ENCODE peak calls at places on chromosomes 4 and X, in five cellular contexts. One of them, this sample, is unnamed. For H3K9me2, the result is how much of the 10 kb centered on the place peaks cover.

GRCh38 chrX:103716967-103717366 is 6.3 kb downstream of the TMEM31 start:
- DNase-seq in GM23338: no peak
- DNase-seq in PC-3: peak
- DNase-seq in hepatocyte: peak
- DNase-seq in PC-9: peak
- DNase-seq in this sample: peak

GRCh38 chrX:131199086-131199485 is 90.0 kb downstream of the IGSF1 start:
- DNase-seq in PC-3: peak
- DNase-seq in PC-9: no peak
- DNase-seq in GM23338: no peak
- DNase-seq in hepatocyte: peak
- DNase-seq in this sample: no peak

GRCh38 chr4:38804654-38805295 is at the start of gene TLR1:
- DNase-seq in PC-3: peak
- DNase-seq in PC-9: peak
- DNase-seq in hepatocyte: peak
- DNase-seq in GM23338: peak
- DNase-seq in this sample: peak

GRCh38 chr4:145909331-145909730 is 29.3 kb downstream of the ZNF827 start:
- DNase-seq in hepatocyte: no peak
- DNase-seq in PC-9: peak
- DNase-seq in GM23338: peak
- DNase-seq in PC-3: peak
- DNase-seq in this sample: peak

GRCh38 chrX:11704725-11705495 is 39.2 kb upstream of the ARHGAP6 start:
- DNase-seq in PC-9: no peak
- DNase-seq in PC-3: no peak
- DNase-seq in hepatocyte: no peak
- DNase-seq in GM23338: peak
- DNase-seq in this sample: no peak

GRCh38 chrX:4239650-4240540 is 526.4 kb upstream of the PRKX start:
- DNase-seq in PC-3: no peak
- DNase-seq in hepatocyte: no peak
- DNase-seq in GM23338: no peak
- DNase-seq in PC-9: no peak
- DNase-seq in this sample: no peak

GRCh38 chr4:145098675-145099037 is 545 bp downstream of the ABCE1 start:
- DNase-seq in PC-3: peak
- DNase-seq in PC-9: peak
- DNase-seq in hepatocyte: peak
- DNase-seq in GM23338: no peak
- DNase-seq in this sample: peak

GRCh38 chrX:150693782-150694574 is 782 bp downstream of the MTMR1 start:
- DNase-seq in hepatocyte: peak
- DNase-seq in PC-3: peak
- DNase-seq in GM23338: peak
- DNase-seq in PC-9: peak
- DNase-seq in this sample: peak

GRCh38 chr4:173230077-173230476 is 61.5 kb downstream of the GALNT7 start:
- DNase-seq in GM23338: no peak
- DNase-seq in PC-3: no peak
- DNase-seq in PC-9: no peak
- DNase-seq in hepatocyte: no peak
- DNase-seq in this sample: no peak

GRCh38 chr4:165332502-165332901 is 5.0 kb downstream of the MSMO1 start:
- DNase-seq in PC-3: no peak
- DNase-seq in PC-9: no peak
- DNase-seq in hepatocyte: no peak
- DNase-seq in GM23338: no peak
- DNase-seq in this sample: no peak

GRCh38 chr4:61332671-61333070 is 132.5 kb downstream of the ADGRL3 start:
- DNase-seq in hepatocyte: no peak
- DNase-seq in PC-9: no peak
- DNase-seq in GM23338: peak
- DNase-seq in PC-3: no peak
- DNase-seq in this sample: no peak

GRCh38 chr4:86856896-86857295 is 7.7 kb upstream of the SLC10A6 start:
- DNase-seq in hepatocyte: no peak
- DNase-seq in GM23338: no peak
- DNase-seq in PC-9: no peak
- DNase-seq in PC-3: peak
- DNase-seq in this sample: no peak

GRCh38 chrX:111445485-111445884 is 33.5 kb upstream of the DCX start:
- DNase-seq in hepatocyte: peak
- DNase-seq in PC-3: peak
- DNase-seq in GM23338: peak
- DNase-seq in PC-9: no peak
- DNase-seq in this sample: peak

GRCh38 chr4:48752726-48753125 is 27.4 kb downstream of the FRYL start:
- DNase-seq in PC-9: no peak
- DNase-seq in PC-3: no peak
- DNase-seq in GM23338: peak
- DNase-seq in hepatocyte: no peak
- DNase-seq in this sample: no peak

GRCh38 chrX:48833531-48834138 is 1.8 kb downstream of the PCSK1N start:
- DNase-seq in GM23338: no peak
- DNase-seq in PC-9: no peak
- DNase-seq in PC-3: peak
- DNase-seq in hepatocyte: no peak
- DNase-seq in this sample: no peak

GRCh38 chrX:153922286-153922573 is 3.8 kb downstream of the ARHGAP4 start:
- DNase-seq in hepatocyte: no peak
- DNase-seq in GM23338: no peak
- DNase-seq in PC-9: no peak
- DNase-seq in PC-3: no peak
- DNase-seq in this sample: no peak

GRCh38 chrX:130974323-130974722 is 71.3 kb upstream of the ENOX2 start:
- DNase-seq in PC-3: peak
- DNase-seq in PC-9: no peak
- DNase-seq in hepatocyte: no peak
- DNase-seq in GM23338: no peak
- DNase-seq in this sample: peak

GRCh38 chr4:71663780-71664179 is 120.1 kb downstream of the GC start:
- DNase-seq in PC-9: no peak
- DNase-seq in GM23338: no peak
- DNase-seq in hepatocyte: no peak
- DNase-seq in PC-3: peak
- DNase-seq in this sample: no peak

GRCh38 chrX:107374831-107375230 is 74.6 kb upstream of the FRMPD3 start:
- DNase-seq in GM23338: no peak
- DNase-seq in PC-3: no peak
- DNase-seq in hepatocyte: no peak
- DNase-seq in PC-9: no peak
- DNase-seq in this sample: no peak

GRCh38 chrX:9562851-9563250 is 98.0 kb downstream of the TBL1X start:
- DNase-seq in GM23338: no peak
- DNase-seq in PC-3: peak
- DNase-seq in hepatocyte: peak
- DNase-seq in PC-9: no peak
- DNase-seq in this sample: peak

GRCh38 chr4:1792832-1793495 is at the start of gene FGFR3:
- DNase-seq in PC-9: no peak
- DNase-seq in PC-3: peak
- DNase-seq in GM23338: peak
- DNase-seq in hepatocyte: peak
- DNase-seq in this sample: peak

GRCh38 chrX:35711281-35711680 is 86.9 kb upstream of the MAGEB16 start:
- DNase-seq in GM23338: no peak
- DNase-seq in PC-3: no peak
- DNase-seq in hepatocyte: no peak
- DNase-seq in PC-9: no peak
- DNase-seq in this sample: no peak

GRCh38 chrX:109635151-109635550 is 10.2 kb upstream of the KCNE5 start:
- DNase-seq in PC-9: no peak
- DNase-seq in PC-3: peak
- DNase-seq in hepatocyte: no peak
- DNase-seq in GM23338: peak
- DNase-seq in this sample: peak

GRCh38 chrX:108216405-108216804 is 124.8 kb downstream of the ATG4A start:
- DNase-seq in PC-9: no peak
- DNase-seq in GM23338: no peak
- DNase-seq in PC-3: no peak
- DNase-seq in hepatocyte: no peak
- DNase-seq in this sample: no peak

DNA sequence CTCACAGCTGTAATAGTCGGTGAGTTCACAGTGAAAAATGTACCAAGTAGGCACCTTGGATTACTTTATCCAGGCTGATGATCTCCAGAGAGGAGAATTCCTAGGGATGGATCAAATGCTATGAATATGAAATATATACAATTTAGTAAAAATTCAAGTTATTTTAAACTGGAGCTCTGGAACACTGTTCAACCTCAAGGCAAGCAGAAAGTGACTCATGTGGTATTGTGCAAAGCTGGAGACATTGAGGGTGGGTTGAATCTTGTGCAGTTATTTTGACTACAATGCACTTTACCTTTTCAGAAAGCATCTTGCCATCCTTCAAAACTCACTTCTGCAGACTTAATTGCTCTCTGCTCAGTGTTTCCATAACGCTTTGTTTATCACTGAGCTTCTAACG is 43.4 kb downstream of the OSTC start:
- DNase-seq in GM23338: no peak
- DNase-seq in PC-9: no peak
- DNase-seq in PC-3: no peak
- DNase-seq in hepatocyte: no peak
- DNase-seq in this sample: peak
- H3K9me2 ChIP-seq in GM23338: under half
- H3K9me2 ChIP-seq in PC-9: under half
- H3K9me2 ChIP-seq in PC-3: under half
- H3K9me2 ChIP-seq in hepatocyte: under half
- H3K9me2 ChIP-seq in this sample: under half

GRCh38 chr4:90165883-90166282 is 38.7 kb downstream of the CCSER1 start:
- DNase-seq in PC-9: no peak
- DNase-seq in PC-3: no peak
- DNase-seq in GM23338: no peak
- DNase-seq in hepatocyte: no peak
- DNase-seq in this sample: no peak
- H3K9me2 ChIP-seq in PC-9: under half
- H3K9me2 ChIP-seq in PC-3: under half
- H3K9me2 ChIP-seq in GM23338: under half
- H3K9me2 ChIP-seq in hepatocyte: under half
- H3K9me2 ChIP-seq in this sample: under half

GRCh38 chr4:121164291-121164690 is at the start of gene TNIP3:
- DNase-seq in GM23338: no peak
- DNase-seq in PC-9: no peak
- DNase-seq in PC-3: peak
- DNase-seq in hepatocyte: no peak
- DNase-seq in this sample: peak

GRCh38 chr4:121168446-121168845 is 4.3 kb upstream of the TNIP3 start:
- DNase-seq in PC-9: no peak
- DNase-seq in GM23338: no peak
- DNase-seq in hepatocyte: no peak
- DNase-seq in PC-3: no peak
- DNase-seq in this sample: no peak

GRCh38 chr4:121168865-121169281 is 4.8 kb upstream of the TNIP3 start:
- DNase-seq in PC-3: no peak
- DNase-seq in GM23338: no peak
- DNase-seq in PC-9: no peak
- DNase-seq in hepatocyte: no peak
- DNase-seq in this sample: no peak

DNA sequence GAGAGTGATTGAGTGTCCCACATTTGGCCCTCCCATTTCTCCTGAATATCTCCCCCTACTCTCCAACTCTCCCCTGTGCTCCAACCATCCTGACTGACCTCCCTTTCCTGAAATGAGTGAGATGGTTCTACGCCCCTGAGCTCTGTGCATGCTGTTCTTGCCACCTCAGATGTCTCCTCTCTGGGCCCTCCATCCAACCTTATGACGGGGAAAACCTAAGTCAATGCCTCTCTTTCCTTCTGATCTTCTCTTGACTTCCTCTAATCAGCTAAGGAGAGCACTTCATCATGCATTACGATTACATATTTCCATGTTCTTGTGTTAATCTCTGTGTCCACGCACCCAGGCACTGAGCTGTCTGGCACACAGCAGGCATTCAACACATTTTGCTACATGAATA is 1.1 kb upstream of the TNIP3 start:
- DNase-seq in GM23338: no peak
- DNase-seq in PC-3: no peak
- DNase-seq in hepatocyte: no peak
- DNase-seq in PC-9: no peak
- DNase-seq in this sample: no peak
- H3K9me2 ChIP-seq in GM23338: under half
- H3K9me2 ChIP-seq in PC-3: under half
- H3K9me2 ChIP-seq in hepatocyte: under half
- H3K9me2 ChIP-seq in PC-9: under half
- H3K9me2 ChIP-seq in this sample: under half

GRCh38 chrX:66654411-66654810 is 15.5 kb upstream of the EDA2R start:
- DNase-seq in PC-3: no peak
- DNase-seq in GM23338: no peak
- DNase-seq in PC-9: no peak
- DNase-seq in hepatocyte: no peak
- DNase-seq in this sample: no peak
- H3K9me2 ChIP-seq in PC-3: under half
- H3K9me2 ChIP-seq in GM23338: under half
- H3K9me2 ChIP-seq in PC-9: under half
- H3K9me2 ChIP-seq in hepatocyte: under half
- H3K9me2 ChIP-seq in this sample: under half

This sample was measured in GM23248.